ENCODE peak calls at places on chromosomes 16 and 17, in ten cellular contexts. V is H7, K is NCI-H1436, D is osteocyte, B is NCI-H1930, H is HT1080, Y is endothelial cell of umbilical vein, Q is non-pigmented ciliary epithelial cell, L is EL, Z is dermis microvascular lymphatic vessel endothelial cell. G is an unnamed sample.

GRCh38 chr17:14346801-14347200 is 45.9 kb downstream of the HS3ST3B1 start:
- DNase-seq in V (no peak), K (no peak), D (no peak), B (no peak), H (no peak), Y (no peak), Q (no peak), L (no peak), Z (no peak), G (no peak)

GRCh38 chr17:79242873-79243602 is 168.4 kb downstream of the ENGASE start:
- DNase-seq in V (no peak), K (no peak), D (no peak), B (no peak), H (no peak), Y (no peak), Q (no peak), L (no peak), Z (no peak), G (no peak)

GRCh38 chr16:17228048-17228707 is 242.6 kb downstream of the XYLT1 start:
- DNase-seq in V (no peak), K (no peak), D (no peak), B (no peak), H (no peak), Y (no peak), Q (no peak), L (no peak), Z (no peak), G (no peak)

GRCh38 chr17:59756236-59756818 is 48.9 kb downstream of the VMP1 start:
- DNase-seq in V (no peak), K (no peak), D (no peak), B (no peak), H (peak; percentile 75), Y (peak; percentile 94), Q (peak; percentile 82), L (peak; percentile 88), Z (peak; percentile 61), G (no peak)

GRCh38 chr16:26672206-26672605 is 394.5 kb upstream of the C16orf82 start:
- DNase-seq in V (no peak), K (peak; percentile 93), D (peak; percentile 38), B (no peak), H (no peak), Y (no peak), Q (no peak), L (no peak), Z (no peak), G (no peak)

GRCh38 chr17:7886227-7887037 is 2.2 kb upstream of the CHD3 start:
- DNase-seq in V (peak; percentile 86), K (no peak), D (no peak), B (no peak), H (peak; percentile 30), Y (peak; percentile 38), Q (no peak), L (peak; percentile 39), Z (no peak), G (no peak)

GRCh38 chr16:50308237-50308965 is 42.0 kb downstream of the ADCY7 start:
- DNase-seq in V (peak; percentile 43), K (no peak), D (peak; percentile 74), B (no peak), H (no peak), Y (no peak), Q (no peak), L (no peak), Z (no peak), G (peak; percentile 38)

GRCh38 chr17:4944554-4945175 is 3.7 kb downstream of the PFN1 start:
- DNase-seq in V (peak; percentile 31), K (no peak), D (no peak), B (no peak), H (no peak), Y (no peak), Q (no peak), L (no peak), Z (no peak), G (no peak)

GRCh38 chr17:21370430-21370829 is 5.7 kb upstream of the KCNJ12 start:
- DNase-seq in V (peak; percentile 85), K (no peak), D (no peak), B (no peak), H (no peak), Y (no peak), Q (no peak), L (no peak), Z (no peak), G (peak; percentile 64)

GRCh38 chr17:60602871-60603270 is 2.9 kb downstream of the PPM1D start:
- DNase-seq in V (no peak), K (no peak), D (no peak), B (no peak), H (no peak), Y (no peak), Q (no peak), L (no peak), Z (no peak), G (no peak)

GRCh38 chr17:68290955-68291835 is at the start of the genes ARSG and SLC16A6:
- DNase-seq in V (peak; percentile 95), K (peak; percentile 55), D (peak; percentile 85), B (peak; percentile 61), H (peak; percentile 55), Y (peak; percentile 55), Q (no peak), L (peak; percentile 73), Z (peak; percentile 37), G (peak; percentile 58)

GRCh38 chr16:15766918-15767317 is 89.9 kb downstream of the MYH11 start:
- DNase-seq in V (no peak), K (no peak), D (no peak), B (no peak), H (no peak), Y (no peak), Q (no peak), L (no peak), Z (no peak), G (no peak)

GRCh38 chr16:86202760-86203426 is 303.9 kb downstream of the IRF8 start:
- DNase-seq in V (no peak), K (no peak), D (no peak), B (no peak), H (no peak), Y (no peak), Q (no peak), L (no peak), Z (no peak), G (no peak)

GRCh38 chr17:62109378-62109902 is 44.4 kb upstream of the MED13 start:
- DNase-seq in V (peak; percentile 78), K (peak; percentile 93), D (no peak), B (peak; percentile 68), H (peak; percentile 83), Y (peak; percentile 36), Q (peak; percentile 55), L (peak; percentile 81), Z (no peak), G (peak; percentile 88)